ENCODE peak calls at places on chromosomes 16 and 17, in four cellular contexts. U is right lobe of liver; O is effector CD4-positive, alpha-beta T cell; H is NCI-H1436 treated with DMSO at 0.1 percent for 48 hours. D is an unnamed sample.

GRCh38 chr17:30550512-30551273 is 73.5 kb downstream of the GOSR1 start:
- DNase-seq in O (no peak), H (no peak), U (no peak), D (no peak)

GRCh38 chr17:61583242-61583641 is 7.8 kb downstream of the NACA2 start:
- DNase-seq in H (no peak), O (no peak), U (no peak), D (no peak)

GRCh38 chr17:51251010-51251409 is 8.8 kb downstream of the MBTD1 start:
- DNase-seq in O (no peak), U (no peak), H (no peak), D (no peak)

GRCh38 chr17:76039121-76039520 is 12.0 kb upstream of the EVPL start:
- DNase-seq in U (no peak), O (no peak), H (no peak), D (no peak)

GRCh38 chr16:12426122-12426521 is 377.6 kb downstream of the CPPED1 start:
- DNase-seq in U (no peak), O (no peak), H (no peak), D (no peak)

GRCh38 chr16:49158029-49158642 is 123.5 kb downstream of the CBLN1 start:
- DNase-seq in O (no peak), U (no peak), H (no peak), D (no peak)

GRCh38 chr17:47733047-47733413 is at the start of gene TBX21:
- DNase-seq in O (peak), U (peak), H (peak), D (peak)

GRCh38 chr16:1426734-1427451 is 4.0 kb upstream of the PERCC1 start:
- DNase-seq in O (no peak), H (peak), U (no peak), D (no peak)

GRCh38 chr17:76578376-76578775 is 7.3 kb downstream of the ST6GALNAC2 start:
- DNase-seq in U (no peak), H (no peak), O (no peak), D (no peak)

GRCh38 chr17:20173091-20173490 is 163.9 kb downstream of the SPECC1 start:
- DNase-seq in U (no peak), O (no peak), H (no peak), D (no peak)

GRCh38 chr16:18965555-18965954 is 18.2 kb upstream of the TMC7 start:
- DNase-seq in H (no peak), O (no peak), U (no peak), D (no peak)

GRCh38 chr17:73249700-73250099 is 12.0 kb downstream of the CPSF4L start:
- DNase-seq in H (peak), O (no peak), U (no peak), D (no peak)

GRCh38 chr16:85605051-85605911 is 7.8 kb upstream of the GSE1 start:
- DNase-seq in O (no peak), U (no peak), H (no peak), D (no peak)

GRCh38 chr17:7834891-7835817 is 1.1 kb downstream of the KDM6B start:
- DNase-seq in H (peak), U (peak), O (peak), D (peak)

GRCh38 chr17:28807925-28808641 is 34.5 kb downstream of the FAM222B start:
- DNase-seq in U (no peak), O (no peak), H (no peak), D (no peak)

GRCh38 chr16:65457084-65457483 is 335.2 kb upstream of the CDH11 start:
- DNase-seq in U (no peak), O (no peak), H (no peak), D (no peak)

GRCh38 chr17:30519707-30520106 is 42.5 kb downstream of the GOSR1 start:
- DNase-seq in H (no peak), U (no peak), O (no peak), D (no peak)

GRCh38 chr16:51825740-51826139 is 674.7 kb upstream of the SALL1 start:
- DNase-seq in U (no peak), H (no peak), O (no peak), D (no peak)

GRCh38 chr17:19718613-19719364 is 2.4 kb upstream of the SLC47A2 start:
- DNase-seq in O (no peak), H (no peak), U (no peak), D (no peak)

GRCh38 chr17:40382251-40382650 is 17.7 kb upstream of the GJD3 start:
- DNase-seq in O (no peak), H (no peak), U (no peak), D (no peak)

GRCh38 chr16:84593825-84594724 is 23.8 kb downstream of the COTL1 start:
- DNase-seq in O (peak), U (peak), H (no peak), D (peak)

GRCh38 chr17:72338304-72338703 is 217.5 kb downstream of the SOX9 start:
- DNase-seq in H (no peak), U (no peak), O (no peak), D (no peak)

GRCh38 chr17:48544356-48545021 is 420 bp downstream of the HOXB2 start:
- DNase-seq in H (no peak), U (peak), O (peak), D (peak)

GRCh38 chr16:54246454-54246821 is 40.1 kb downstream of the IRX3 start:
- DNase-seq in O (no peak), U (no peak), H (no peak), D (no peak)

GRCh38 chr17:78991906-78992532 is 12.3 kb upstream of the LGALS3BP start:
- DNase-seq in H (no peak), U (peak), O (no peak), D (no peak)

GRCh38 chr17:57739402-57740224 is 5.5 kb downstream of the CCDC182 start:
- DNase-seq in O (no peak), H (no peak), U (no peak), D (no peak)

GRCh38 chr17:28118362-28118761 is 75.9 kb downstream of the NLK start:
- DNase-seq in H (no peak), U (no peak), O (no peak), D (no peak)